ENCODE peak calls at places on chromosomes 12 and 14, in seven cellular contexts. N, K, S, J, G, Q and Y are unnamed samples.

GRCh38 chr12:94516985-94517384 is 57.3 kb upstream of the CEP83 start:
- DNase-seq in N (no peak), S (no peak), Q (no peak), K (peak; percentile 39), J (no peak), G (peak; percentile 22), Y (no peak)

GRCh38 chr12:46387697-46388096 is 15.1 kb upstream of the SLC38A2 start:
- DNase-seq in N (no peak), S (no peak), G (no peak), Q (no peak), K (no peak), J (peak; percentile 53), Y (no peak)

GRCh38 chr12:132204822-132205270 is 60.6 kb downstream of the NOC4L start:
- DNase-seq in G (peak; percentile 77), S (no peak), Q (no peak), N (no peak), K (no peak), J (no peak), Y (no peak)

GRCh38 chr14:63493246-63493645 is 49.9 kb downstream of the PPP2R5E start:
- DNase-seq in S (no peak), J (peak; percentile 8), G (no peak), K (peak; percentile 33), N (no peak), Q (peak; percentile 19), Y (no peak)

GRCh38 chr14:78088941-78089340 is 81.2 kb upstream of the NRXN3 start:
- DNase-seq in K (no peak), J (no peak), Q (no peak), N (no peak), G (no peak), S (no peak), Y (no peak)

GRCh38 chr12:120760349-120761245 is 35.0 kb downstream of the ACADS start:
- DNase-seq in K (no peak), J (peak; percentile 34), Q (no peak), G (peak; percentile 42), N (no peak), S (no peak), Y (peak; percentile 7)

GRCh38 chr14:77098470-77099353 is 654 bp downstream of the CIPC start:
- DNase-seq in N (peak; percentile 35), Q (peak; percentile 69), G (no peak), J (peak; percentile 20), K (no peak), S (peak; percentile 30), Y (no peak)

GRCh38 chr14:54773171-54774006 is 129.2 kb downstream of the GCH1 start:
- DNase-seq in Q (peak; percentile 79), N (peak; percentile 82), K (peak; percentile 100), J (peak; percentile 37), G (peak; percentile 99), S (peak; percentile 99), Y (peak; percentile 56)

GRCh38 chr14:64910847-64911495 is 3.3 kb upstream of the CHURC1 start:
- DNase-seq in S (peak; percentile 46), K (peak; percentile 55), Q (no peak), G (no peak), N (no peak), J (peak; percentile 14), Y (no peak)

GRCh38 chr12:26153421-26154154 is 28.8 kb upstream of the BHLHE41 start:
- DNase-seq in K (peak; percentile 97), J (no peak), N (no peak), G (peak; percentile 81), Q (peak; percentile 73), S (peak; percentile 88), Y (no peak)

GRCh38 chr12:52307836-52308806 is 13.1 kb downstream of the KRT83 start:
- DNase-seq in S (peak; percentile 13), K (peak; percentile 11), Q (peak; percentile 74), J (no peak), G (peak; percentile 95), N (peak; percentile 60), Y (no peak)

GRCh38 chr14:73757876-73758391 is 43.8 kb upstream of the PNMA1 start:
- DNase-seq in Q (no peak), G (peak; percentile 34), S (no peak), J (no peak), K (no peak), N (no peak), Y (no peak)

GRCh38 chr14:71713061-71713850 is 219.0 kb upstream of the RGS6 start:
- DNase-seq in Q (no peak), J (no peak), S (no peak), K (peak; percentile 57), G (no peak), N (no peak), Y (no peak)

GRCh38 chr14:93269341-93270068 is 62.4 kb downstream of the UBR7 start:
- DNase-seq in K (peak; percentile 90), G (peak; percentile 19), Q (no peak), N (no peak), S (no peak), J (no peak), Y (no peak)

DNA sequence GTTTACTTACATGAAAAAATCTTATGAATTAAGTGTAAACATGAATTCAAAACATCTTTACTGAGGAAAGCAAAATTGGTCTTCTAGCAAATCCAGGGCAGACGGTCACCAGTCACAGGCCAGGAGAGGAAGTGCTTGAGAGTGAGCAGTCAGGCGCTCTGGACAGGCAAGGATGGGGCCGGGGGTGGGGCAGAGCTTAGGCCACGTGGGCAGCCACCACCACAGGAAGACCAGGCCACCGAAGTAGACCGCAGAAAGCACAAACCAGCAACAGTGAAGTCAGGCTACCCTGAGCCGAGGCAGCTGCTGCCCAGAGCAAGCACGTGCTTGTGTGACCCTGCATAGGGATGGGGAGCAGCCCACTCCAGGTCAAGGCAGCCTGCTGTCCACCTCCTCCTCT is 33.5 kb downstream of the SLC6A12 start:
- DNase-seq in K (peak; percentile 58), G (no peak), N (no peak), Q (no peak), S (no peak), J (no peak), Y (no peak)
- H3K27ac ChIP-seq in K (no peak overlapping the region), G (no peak overlapping the region), N (no peak overlapping the region), Q (no peak overlapping the region), S (no peak overlapping the region), J (no peak overlapping the region), Y (no peak overlapping the region)

GRCh38 chr14:102993523-102993922 is 63.8 kb downstream of the CDC42BPB start:
- DNase-seq in J (no peak), S (peak; percentile 49), K (peak; percentile 71), N (peak; percentile 34), G (peak; percentile 88), Q (no peak), Y (no peak)
- H3K36me3 ChIP-seq in J (no peaks in the 10 kb centered on the region), S (peaks cover 4% of the 10 kb centered on the region), K (peaks cover 35% of the 10 kb centered on the region), N (peaks cover 35% of the 10 kb centered on the region), G (peaks cover 41% of the 10 kb centered on the region), Q (peaks cover 11% of the 10 kb centered on the region), Y (no peaks in the 10 kb centered on the region)

GRCh38 chr14:50086316-50086700 is 30.1 kb downstream of the VCPKMT start:
- DNase-seq in K (no peak), N (no peak), S (no peak), G (no peak), Q (no peak), J (no peak), Y (no peak)
- H3K4me1 ChIP-seq in K (peaks cover 13% of the 10 kb centered on the region), N (no peaks in the 10 kb centered on the region), S (no peaks in the 10 kb centered on the region), G (peaks cover 20% of the 10 kb centered on the region), Q (no peaks in the 10 kb centered on the region), J (peaks cover 47% of the 10 kb centered on the region), Y (peaks cover 68% of the 10 kb centered on the region)

GRCh38 chr14:102342238-102342637 is 20.5 kb downstream of the CINP start:
- DNase-seq in N (no peak), S (no peak), Q (no peak), G (no peak), K (no peak), J (no peak), Y (no peak)
- H3K27ac ChIP-seq in N (no peak overlapping the region), S (no peak overlapping the region), Q (no peak overlapping the region), G (no peak overlapping the region), K (no peak overlapping the region), J (no peak overlapping the region), Y (no peak overlapping the region)

DNA sequence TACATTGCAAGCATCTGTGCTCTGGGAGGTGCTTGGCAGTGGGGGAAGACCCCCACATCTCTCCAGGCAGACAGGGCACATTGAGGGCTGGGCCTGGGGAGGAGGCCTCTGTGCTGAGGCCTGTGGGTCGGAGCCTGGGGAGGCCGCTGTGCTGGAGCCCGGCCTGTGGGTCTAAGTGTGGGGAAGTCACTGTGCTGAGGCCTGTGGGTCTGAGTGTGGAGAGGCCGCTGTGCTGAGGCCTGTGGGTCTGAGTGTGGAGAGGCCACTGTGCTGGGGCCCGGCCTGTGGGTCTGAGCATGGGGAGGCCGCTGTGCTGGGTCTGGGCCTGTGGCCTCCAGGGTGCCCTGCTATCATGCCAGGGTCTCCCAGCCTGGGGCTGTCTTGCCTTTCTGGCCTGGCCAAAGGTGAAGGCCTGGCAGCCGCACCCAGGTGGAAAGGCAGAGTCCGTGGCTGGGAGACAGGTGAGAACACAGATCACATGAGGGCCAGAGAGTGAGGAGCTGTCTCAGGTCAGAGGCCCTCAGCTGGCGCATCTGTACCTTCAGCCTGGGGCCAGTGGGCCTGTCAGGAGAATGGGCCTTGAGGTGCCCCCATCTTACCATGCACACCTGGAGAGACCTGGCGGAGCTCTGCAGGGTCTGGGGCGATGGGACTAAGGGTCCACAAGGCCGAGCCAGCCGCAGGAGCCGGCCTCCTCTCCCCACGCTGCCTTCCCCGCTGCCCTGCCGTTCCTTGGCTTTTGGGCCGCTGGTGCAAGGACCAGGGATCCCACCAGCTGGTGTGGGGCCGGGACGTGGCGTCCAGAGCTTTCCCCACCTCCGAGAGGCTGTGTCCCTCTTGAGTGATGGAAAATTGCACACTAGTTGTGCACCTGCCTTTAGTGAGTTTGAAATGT is 18.6 kb upstream of the CRIP2 start:
- DNase-seq in J (no peak), N (no peak), S (no peak), Q (no peak), K (no peak), G (no peak), Y (no peak)
- H3K36me3 ChIP-seq in J (peaks cover 64% of the 10 kb centered on the region), N (peaks cover 50% of the 10 kb centered on the region), S (peaks cover 3% of the 10 kb centered on the region), Q (peaks cover 10% of the 10 kb centered on the region), K (peaks cover 55% of the 10 kb centered on the region), G (peaks cover 24% of the 10 kb centered on the region), Y (peaks cover 26% of the 10 kb centered on the region)

GRCh38 chr12:79925492-79925891 is 9.4 kb downstream of the PPP1R12A start:
- DNase-seq in N (no peak), Q (no peak), K (no peak), J (no peak), G (no peak), S (no peak), Y (no peak)
- H3K4me1 ChIP-seq in N (peaks cover 4% of the 10 kb centered on the region), Q (peaks cover 12% of the 10 kb centered on the region), K (peaks cover 7% of the 10 kb centered on the region), J (peaks cover 16% of the 10 kb centered on the region), G (peaks cover 4% of the 10 kb centered on the region), S (no peaks in the 10 kb centered on the region), Y (peaks cover 15% of the 10 kb centered on the region)

GRCh38 chr12:27627123-27627835 is 69.0 kb upstream of the REP15 start:
- DNase-seq in Q (no peak), N (no peak), J (no peak), G (no peak), K (peak; percentile 79), S (peak; percentile 75), Y (no peak)
- H3K27ac ChIP-seq in Q (peak overlapping the region; percentile 36), N (peak overlapping the region; percentile 33), J (no peak overlapping the region), G (peak overlapping the region; percentile 97), K (peak overlapping the region; percentile 4), S (peak overlapping the region; percentile 88), Y (no peak overlapping the region)